ENCODE peak calls at places on chromosomes 13 and 19, in five cellular contexts. X is PC-3, T is right cardiac atrium, B is upper lobe of right lung, I is uterus. Q is an unnamed sample.

GRCh38 chr19:8220481-8220880 is 11.3 kb downstream of the CERS4 start:
- DNase-seq in I (no peak), X (no peak), B (no peak), T (no peak), Q (no peak)

GRCh38 chr19:3125900-3126524 is 9.8 kb upstream of the GNA15 start:
- DNase-seq in X (peak; percentile 65), B (peak; percentile 79), T (peak; percentile 88), I (peak; percentile 43), Q (no peak)

GRCh38 chr13:43078399-43078798 is 55.0 kb downstream of the DNAJC15 start:
- DNase-seq in B (no peak), I (no peak), T (no peak), X (no peak), Q (no peak)

GRCh38 chr13:98385591-98385990 is 191.3 kb downstream of the STK24 start:
- DNase-seq in B (no peak), X (no peak), I (no peak), T (no peak), Q (no peak)

GRCh38 chr19:35348909-35349611 is 1.4 kb downstream of the FFAR1 start:
- DNase-seq in I (no peak), T (no peak), B (peak; percentile 35), X (no peak), Q (no peak)

GRCh38 chr19:21483589-21484170 is 21.7 kb upstream of the ZNF429 start:
- DNase-seq in B (peak; percentile 79), X (no peak), T (peak; percentile 83), I (peak; percentile 51), Q (no peak)

GRCh38 chr19:16739546-16739945 is 19.9 kb downstream of the NWD1 start:
- DNase-seq in I (no peak), X (no peak), T (no peak), B (no peak), Q (no peak)

GRCh38 chr13:45208132-45208531 is 7.3 kb upstream of the KCTD4 start:
- DNase-seq in B (no peak), T (no peak), I (no peak), X (no peak), Q (no peak)

GRCh38 chr13:38418286-38418685 is 68.6 kb downstream of the UFM1 start:
- DNase-seq in I (no peak), T (no peak), B (no peak), X (no peak), Q (no peak)

GRCh38 chr13:22235950-22236290 is 565.0 kb downstream of the FGF9 start:
- DNase-seq in T (no peak), B (no peak), X (no peak), I (no peak), Q (no peak)

GRCh38 chr19:37333457-37333856 is 37.4 kb upstream of the ZNF527 start:
- DNase-seq in X (peak; percentile 1), B (no peak), T (no peak), I (no peak), Q (no peak)

GRCh38 chr19:32337176-32337808 is 8.1 kb upstream of the ZNF507 start:
- DNase-seq in B (no peak), I (no peak), X (no peak), T (no peak), Q (no peak)

GRCh38 chr19:54138777-54139256 is 1.3 kb downstream of the CNOT3 start:
- DNase-seq in X (no peak), T (peak; percentile 69), B (no peak), I (no peak), Q (no peak)

GRCh38 chr13:33610471-33611015 is 207.4 kb upstream of the RFC3 start:
- DNase-seq in T (peak; percentile 91), I (no peak), B (no peak), X (no peak), Q (peak; percentile 74)

GRCh38 chr19:42068756-42069571 is 1.0 kb downstream of the GRIK5 start:
- DNase-seq in B (no peak), I (no peak), X (no peak), T (no peak), Q (no peak)

GRCh38 chr13:108437496-108437895 is 168.0 kb downstream of the TNFSF13B start:
- DNase-seq in I (no peak), X (peak; percentile 5), B (no peak), T (no peak), Q (no peak)

GRCh38 chr19:15253513-15253912 is 21.3 kb upstream of the EPHX3 start:
- DNase-seq in I (peak; percentile 37), X (no peak), T (peak; percentile 83), B (no peak), Q (no peak)

GRCh38 chr13:34409496-34410163 is 532.4 kb upstream of the NBEA start:
- DNase-seq in T (no peak), X (no peak), B (no peak), I (no peak), Q (no peak)

GRCh38 chr13:20824762-20825161 is 51.0 kb upstream of the EEF1AKMT1 start:
- DNase-seq in X (no peak), B (no peak), T (no peak), I (no peak), Q (no peak)

GRCh38 chr13:113644800-113645199 is 13.2 kb downstream of the ATP4B start:
- DNase-seq in X (no peak), B (no peak), T (no peak), I (no peak), Q (no peak)

GRCh38 chr13:106499905-106500304 is 35.6 kb downstream of the EFNB2 start:
- DNase-seq in X (no peak), T (no peak), B (no peak), I (no peak), Q (no peak)

GRCh38 chr19:41706741-41707501 is 1.5 kb upstream of the CEACAM5 start:
- DNase-seq in X (peak; percentile 71), B (peak; percentile 87), I (no peak), T (peak; percentile 69), Q (peak; percentile 27)

GRCh38 chr13:114212096-114212495 is 22.6 kb upstream of the CDC16 start:
- DNase-seq in T (no peak), X (peak; percentile 47), B (no peak), I (no peak), Q (no peak)

GRCh38 chr19:7679771-7680605 is 645 bp upstream of the TRAPPC5 start:
- DNase-seq in B (no peak), T (no peak), X (no peak), I (no peak), Q (no peak)

GRCh38 chr19:3392480-3392879 is 26.1 kb downstream of the NFIC start:
- DNase-seq in I (no peak), B (no peak), X (no peak), T (peak; percentile 68), Q (no peak)

GRCh38 chr13:30690282-30691188 is 44.8 kb upstream of the ALOX5AP start:
- DNase-seq in I (peak; percentile 83), B (peak; percentile 80), X (peak; percentile 23), T (peak; percentile 84), Q (no peak)

GRCh38 chr19:1273263-1274041 is 1.9 kb upstream of the FAM174C start:
- DNase-seq in B (no peak), I (no peak), T (no peak), X (no peak), Q (no peak)

GRCh38 chr19:38650911-38651584 is 3.6 kb downstream of the ACTN4 start:
- DNase-seq in I (peak; percentile 84), T (peak; percentile 41), B (no peak), X (peak; percentile 71), Q (no peak)

GRCh38 chr19:33063356-33064116 is 1.2 kb downstream of the RHPN2 start:
- DNase-seq in T (peak; percentile 52), B (no peak), X (peak; percentile 43), I (peak; percentile 27), Q (no peak)

GRCh38 chr13:114128624-114129522 is 3.5 kb downstream of the RASA3 start:
- DNase-seq in T (peak; percentile 92), I (peak; percentile 69), X (peak; percentile 77), B (peak; percentile 86), Q (peak; percentile 60)

GRCh38 chr19:18594824-18595373 is 6.3 kb downstream of the REX1BD start:
- DNase-seq in X (no peak), I (no peak), T (peak; percentile 69), B (peak; percentile 63), Q (no peak)

GRCh38 chr13:108947551-108948030 is 318.2 kb downstream of the MYO16 start:
- DNase-seq in T (no peak), B (no peak), I (peak; percentile 77), X (no peak), Q (no peak)

GRCh38 chr19:3387645-3388589 is 21.5 kb downstream of the NFIC start:
- DNase-seq in I (peak; percentile 77), X (no peak), T (peak; percentile 96), B (peak; percentile 93), Q (peak; percentile 86)

GRCh38 chr13:42040730-42041016 is 7.8 kb upstream of the DGKH start:
- DNase-seq in I (no peak), B (no peak), X (no peak), T (no peak), Q (no peak)

GRCh38 chr19:38915329-38916321 is 3.6 kb upstream of the CCER2 start:
- DNase-seq in T (peak; percentile 44), X (no peak), B (no peak), I (no peak), Q (no peak)

GRCh38 chr19:3606690-3607289 is at the start of gene TBXA2R:
- DNase-seq in T (peak; percentile 95), B (peak; percentile 83), X (peak; percentile 59), I (peak; percentile 83), Q (peak; percentile 57)

DNA sequence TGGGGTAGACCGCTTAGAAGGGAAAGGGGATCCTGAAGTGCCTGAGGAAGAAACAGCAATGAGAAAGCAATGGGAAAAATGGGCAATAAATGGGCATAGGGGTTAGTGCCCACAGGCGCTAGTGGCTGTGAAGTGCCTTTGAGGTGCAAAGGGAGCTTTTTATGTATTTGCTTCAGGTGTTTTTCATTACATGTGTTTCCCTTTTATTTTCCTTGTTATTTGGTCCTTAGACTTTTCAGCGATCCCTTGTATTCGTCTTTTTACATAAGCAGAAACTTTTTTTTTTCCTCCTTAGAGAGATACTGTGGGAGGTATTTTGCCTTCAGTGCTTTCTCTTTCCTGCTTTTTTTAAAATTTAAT is 19.6 kb downstream of the NFIX start:
- DNase-seq in B (no peak), T (no peak), X (peak; percentile 39), I (no peak), Q (no peak)
- H3K27ac ChIP-seq in B (peak overlapping the region; percentile 91), T (peak overlapping the region; percentile 34), X (peak overlapping the region; percentile 81), I (peak overlapping the region; percentile 95), Q (peak overlapping the region; percentile 87)

DNA sequence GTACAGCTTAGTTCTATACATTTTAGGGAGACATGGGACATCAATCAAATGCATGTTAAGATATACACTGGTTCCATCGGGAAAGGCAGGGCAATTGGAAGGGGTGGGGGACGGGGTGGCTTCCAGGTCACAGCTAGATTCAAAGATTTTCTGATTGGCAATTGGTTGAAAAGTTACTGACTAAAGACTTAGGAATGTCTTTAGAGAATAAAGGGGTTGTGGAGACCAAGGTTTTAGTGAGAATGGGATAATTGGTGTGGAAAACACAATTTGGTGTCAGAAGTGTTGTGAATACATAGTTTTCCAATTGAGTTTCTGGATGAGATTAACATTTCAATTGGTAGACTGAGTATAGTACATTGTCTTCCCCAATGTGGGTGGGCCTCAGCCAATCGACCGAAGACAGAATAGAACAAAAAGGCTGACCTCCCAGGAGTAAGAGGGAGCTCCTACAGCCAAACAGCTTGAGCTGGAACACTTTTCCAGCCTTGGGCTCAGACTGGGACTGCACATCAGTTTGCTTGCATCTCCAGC is 988 bp upstream of the CCDC169 start:
- DNase-seq in B (no peak), X (no peak), T (no peak), I (no peak), Q (no peak)
- H3K27ac ChIP-seq in B (no peak overlapping the region), X (peak overlapping the region; percentile 58), T (no peak overlapping the region), I (no peak overlapping the region), Q (no peak overlapping the region)

GRCh38 chr13:23506821-23507210 is 63.4 kb upstream of the TNFRSF19 start:
- DNase-seq in X (peak; percentile 17), T (no peak), I (peak; percentile 26), B (no peak), Q (no peak)
- H3K27ac ChIP-seq in X (peak overlapping the region; percentile 7), T (peak overlapping the region; percentile 2), I (peak overlapping the region; percentile 33), B (no peak overlapping the region), Q (no peak overlapping the region)

GRCh38 chr13:66462187-66462586 is 767.9 kb downstream of the PCDH9 start:
- DNase-seq in I (no peak), X (no peak), T (no peak), B (no peak), Q (no peak)
- H3K27ac ChIP-seq in I (no peak overlapping the region), X (no peak overlapping the region), T (no peak overlapping the region), B (no peak overlapping the region), Q (no peak overlapping the region)